ENCODE peak calls at places on chromosomes 16 and 17, in four cellular contexts. Q is K562, A is HepG2, E is GM12878. Y is an unnamed sample.

GRCh38 chr17:31533546-31534155 is 142.2 kb downstream of the RAB11FIP4 start:
- DNase-seq in A (no peak), E (no peak), Q (peak), Y (peak)

GRCh38 chr17:51060396-51060795 is 60.3 kb downstream of the SPAG9 start:
- DNase-seq in Q (no peak), A (no peak), E (no peak), Y (no peak)

GRCh38 chr17:1039511-1040215 is 42.7 kb downstream of the TIMM22 start:
- DNase-seq in E (no peak), A (no peak), Q (no peak), Y (no peak)

GRCh38 chr17:48231995-48232729 is 124.6 kb downstream of the SNX11 start:
- DNase-seq in Q (no peak), E (no peak), A (no peak), Y (no peak)

GRCh38 chr16:27947696-27948095 is 115.8 kb downstream of the GSG1L start:
- DNase-seq in Q (no peak), A (no peak), E (no peak), Y (no peak)

GRCh38 chr16:84966150-84966447 is 45.2 kb downstream of the ZDHHC7 start:
- DNase-seq in E (no peak), A (no peak), Q (no peak), Y (no peak)

GRCh38 chr17:51833045-51833444 is 325.5 kb downstream of the CA10 start:
- DNase-seq in Q (no peak), A (no peak), E (no peak), Y (no peak)

GRCh38 chr16:58458634-58459343 is 41.2 kb upstream of the NDRG4 start:
- DNase-seq in A (no peak), E (no peak), Q (no peak), Y (no peak)

GRCh38 chr16:29012913-29013641 is 28.2 kb downstream of the LAT start:
- DNase-seq in A (no peak), E (no peak), Q (no peak), Y (no peak)

GRCh38 chr17:40562841-40563370 is 2.4 kb downstream of the CCR7 start:
- DNase-seq in Q (no peak), E (no peak), A (no peak), Y (no peak)

GRCh38 chr16:84569382-84569987 is 48.4 kb downstream of the COTL1 start:
- DNase-seq in E (peak), A (no peak), Q (no peak), Y (no peak)

GRCh38 chr17:45018514-45019176 is 32.8 kb downstream of the DCAKD start:
- DNase-seq in Q (peak), A (no peak), E (no peak), Y (no peak)

DNA sequence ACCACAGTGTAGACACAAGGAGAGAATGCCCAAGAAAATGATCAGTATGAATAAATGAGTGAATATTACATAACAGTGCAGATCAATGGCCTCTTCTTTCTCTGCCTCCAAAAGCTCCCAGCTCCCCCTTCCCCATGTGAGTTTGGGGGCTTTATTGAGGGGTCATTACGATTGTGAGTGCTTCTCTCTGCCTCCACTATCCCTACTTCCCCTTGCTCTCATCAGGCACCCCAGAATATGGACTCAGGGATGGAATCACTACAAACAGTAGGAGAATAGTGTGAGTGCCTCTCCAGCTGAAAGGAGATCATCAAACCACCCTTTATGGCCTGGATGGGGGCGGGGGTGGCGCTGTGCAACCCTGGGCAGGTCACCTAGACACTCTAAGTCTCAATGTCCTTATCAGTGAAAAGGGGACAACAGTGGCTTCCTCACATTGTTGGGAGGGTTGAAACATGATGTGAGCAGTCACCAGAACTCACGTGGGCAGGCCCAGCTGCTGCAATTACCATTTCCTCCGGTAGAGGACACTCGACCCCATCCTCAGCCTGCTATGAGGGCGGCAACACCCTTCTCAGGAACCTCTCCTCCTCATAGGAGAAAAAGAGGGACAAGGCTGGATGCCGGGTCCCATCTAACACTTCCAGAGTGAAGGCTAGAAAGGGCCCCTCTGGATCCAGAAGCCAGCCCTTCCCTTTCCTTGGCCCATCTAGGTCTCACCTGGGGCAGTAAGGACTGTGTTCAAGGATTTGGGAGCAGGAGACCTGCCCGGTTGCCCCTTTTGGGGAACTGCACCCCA is 2.1 kb upstream of the EPOP start:
- DNase-seq in A (peak), E (peak), Q (peak), Y (peak)
- TF ChIP-seq SP1 in A (peak), E (no peak), Q (peak), Y (no peak)

GRCh38 chr17:80311216-80311827 is 50.7 kb downstream of the RNF213 start:
- DNase-seq in A (no peak), E (no peak), Q (no peak), Y (no peak)
- TF ChIP-seq BHLHE40 in A (no peak), E (no peak), Q (no peak), Y (no peak)

DNA sequence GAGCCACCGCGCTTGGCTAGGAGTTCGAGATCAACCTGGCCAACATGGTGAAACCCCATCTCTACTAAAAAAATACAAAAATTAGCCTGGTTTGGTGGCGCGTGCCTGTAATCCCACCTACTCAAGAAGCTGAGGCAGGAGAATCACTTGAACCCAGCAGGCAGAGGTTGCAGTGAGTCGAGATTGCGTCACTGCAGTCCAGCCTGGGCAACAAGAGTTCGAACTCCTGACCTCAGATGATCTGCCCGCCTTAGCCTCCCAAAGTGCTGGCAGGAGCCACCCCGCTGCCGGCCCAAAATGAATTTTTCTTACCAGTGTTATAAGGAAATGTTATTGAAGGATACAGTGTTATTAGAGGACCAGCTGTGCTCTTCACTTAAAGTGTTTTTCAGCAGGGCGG is 2.3 kb downstream of the NUP85 start:
- DNase-seq in A (no peak), Q (no peak), E (no peak), Y (no peak)
- TF ChIP-seq TARDBP in A (no peak), Q (no peak), E (no peak), Y (no peak)

DNA sequence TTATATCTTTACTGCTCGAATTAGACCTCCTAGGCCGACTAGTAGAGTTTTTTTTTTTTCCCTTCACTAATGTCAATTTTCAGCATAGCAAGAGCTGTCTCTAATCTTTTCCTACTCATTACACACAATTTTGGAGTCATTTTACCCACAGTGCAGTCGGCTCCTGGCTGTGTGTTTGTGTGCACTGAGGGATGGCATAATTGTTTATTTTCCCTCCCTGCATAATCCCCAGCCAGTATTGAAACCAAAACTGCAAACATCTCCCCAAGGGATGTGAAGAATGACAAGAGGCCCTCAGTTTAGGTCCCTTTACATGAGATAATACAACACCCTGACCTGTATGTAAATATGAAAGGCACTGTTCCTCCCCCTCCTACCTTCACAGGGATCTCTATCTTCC is 169.0 kb downstream of the AATF start:
- DNase-seq in E (no peak), Q (no peak), A (no peak), Y (no peak)
- TF ChIP-seq SP1 in E (no peak), Q (no peak), A (no peak), Y (no peak)

DNA sequence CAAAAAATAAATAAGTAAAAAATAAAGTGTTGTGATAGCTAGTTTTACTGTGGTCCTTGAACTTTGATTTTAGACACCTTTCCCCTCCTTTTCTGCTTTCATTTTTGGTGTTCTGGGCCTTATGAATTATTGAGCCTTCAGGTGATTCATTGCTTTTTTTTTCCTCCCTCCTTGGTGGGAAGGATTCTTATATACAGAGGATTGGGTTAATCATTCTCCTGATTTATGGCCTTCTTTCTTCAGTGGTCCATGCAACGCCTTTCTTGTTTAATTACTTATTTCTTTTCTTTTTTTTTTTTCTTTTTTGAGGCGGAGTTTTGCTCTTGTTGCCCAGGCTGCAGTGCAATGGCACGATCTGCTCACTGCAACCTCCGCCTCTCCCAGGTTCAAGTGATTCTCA is 8.0 kb upstream of the MYL4 start:
- DNase-seq in E (no peak), A (no peak), Q (no peak), Y (no peak)
- TF ChIP-seq BHLHE40 in E (no peak), A (no peak), Q (no peak), Y (no peak)

DNA sequence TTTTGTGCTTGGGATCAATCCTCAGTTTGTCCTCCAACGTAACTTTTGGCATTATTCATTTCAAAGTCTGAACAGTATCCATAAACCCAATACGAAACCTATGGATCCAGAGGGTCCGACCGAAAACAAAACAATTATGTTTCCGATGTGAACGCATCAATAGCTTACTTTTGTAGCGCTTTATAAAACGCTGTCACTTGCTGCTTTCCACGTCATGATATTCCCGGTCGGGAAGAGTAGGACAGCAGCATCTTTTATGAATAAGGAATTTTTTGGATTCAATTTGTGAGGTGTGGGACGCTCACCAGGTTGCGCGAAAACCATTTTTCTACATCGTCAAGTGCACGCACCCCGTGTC is 383.8 kb downstream of the ZFHX3 start:
- DNase-seq in Q (no peak), A (no peak), E (no peak), Y (no peak)
- TF ChIP-seq TARDBP in Q (no peak), A (no peak), E (no peak), Y (no peak)